ENCODE peak calls at places on chromosomes 16 and 17, in eight cellular contexts. Q is right lobe of liver, H is AG10803, F is GM13977, E is lung, V is GM12865, N is glutamatergic neuron, R is cardiac muscle cell. K is an unnamed sample.

GRCh38 chr16:84957792-84958191 is 53.5 kb downstream of the ZDHHC7 start:
- DNase-seq in Q (no peak), H (no peak), F (no peak), E (no peak), V (no peak), N (no peak), R (no peak), K (no peak)

GRCh38 chr17:47856830-47857229 is 5.9 kb upstream of the SP6 start:
- DNase-seq in Q (no peak), H (no peak), F (no peak), E (no peak), V (no peak), N (no peak), R (no peak), K (no peak)

GRCh38 chr16:9286930-9287329 is 195.5 kb downstream of the HAPSTR1 start:
- DNase-seq in Q (no peak), H (no peak), F (no peak), E (no peak), V (no peak), N (no peak), R (no peak), K (no peak)

GRCh38 chr16:46975165-46975564 is 1.7 kb upstream of the DNAJA2 start:
- DNase-seq in Q (no peak), H (no peak), F (no peak), E (no peak), V (no peak), N (no peak), R (no peak), K (peak)

GRCh38 chr16:698911-699671 is 6.5 kb downstream of the FBXL16 start:
- DNase-seq in Q (no peak), H (no peak), F (no peak), E (no peak), V (no peak), N (no peak), R (no peak), K (no peak)

GRCh38 chr17:68621065-68621464 is 19.9 kb upstream of the FAM20A start:
- DNase-seq in Q (no peak), H (peak), F (no peak), E (no peak), V (no peak), N (no peak), R (no peak), K (no peak)

GRCh38 chr16:88276591-88276990 is 106.2 kb upstream of the ZNF469 start:
- DNase-seq in Q (no peak), H (no peak), F (no peak), E (no peak), V (no peak), N (no peak), R (no peak), K (no peak)

GRCh38 chr16:85387171-85387507 is 226.0 kb upstream of the GSE1 start:
- DNase-seq in Q (no peak), H (no peak), F (no peak), E (no peak), V (no peak), N (no peak), R (no peak), K (no peak)

GRCh38 chr16:86044881-86045600 is 146.1 kb downstream of the IRF8 start:
- DNase-seq in Q (no peak), H (no peak), F (no peak), E (no peak), V (peak), N (no peak), R (no peak), K (no peak)

GRCh38 chr17:45813051-45813731 is 29.1 kb downstream of the CRHR1 start:
- DNase-seq in Q (no peak), H (no peak), F (no peak), E (no peak), V (no peak), N (peak), R (peak), K (no peak)

GRCh38 chr16:46947900-46948547 is 25.4 kb downstream of the DNAJA2 start:
- DNase-seq in Q (no peak), H (peak), F (peak), E (no peak), V (peak), N (no peak), R (peak), K (peak)

GRCh38 chr17:4026255-4026654 is 62.0 kb upstream of the ATP2A3 start:
- DNase-seq in Q (no peak), H (no peak), F (no peak), E (no peak), V (no peak), N (no peak), R (no peak), K (no peak)

GRCh38 chr16:15599303-15600070 is 43.5 kb downstream of the MARF1 start:
- DNase-seq in Q (no peak), H (no peak), F (no peak), E (no peak), V (no peak), N (no peak), R (no peak), K (no peak)

GRCh38 chr17:18219016-18219415 is 6.4 kb upstream of the LLGL1 start:
- DNase-seq in Q (no peak), H (peak), F (no peak), E (no peak), V (no peak), N (no peak), R (peak), K (no peak)

GRCh38 chr16:35208001-35208935 is 1748.9 kb downstream of the TP53TG3F start:
- DNase-seq in Q (no peak), H (no peak), F (no peak), E (no peak), V (no peak), N (no peak), R (no peak), K (no peak)

GRCh38 chr16:89619880-89620279 is 6.4 kb downstream of the DPEP1 start:
- DNase-seq in Q (no peak), H (peak), F (no peak), E (no peak), V (no peak), N (no peak), R (peak), K (no peak)

GRCh38 chr17:1865252-1866037 is 35.6 kb downstream of the RPA1 start:
- DNase-seq in Q (no peak), H (peak), F (peak), E (no peak), V (peak), N (peak), R (peak), K (no peak)

GRCh38 chr16:42069-42457 is 11.3 kb downstream of the POLR3K start:
- DNase-seq in Q (no peak), H (no peak), F (no peak), E (no peak), V (no peak), N (no peak), R (no peak), K (no peak)

GRCh38 chr16:11613381-11614303 is 26.9 kb upstream of the LITAF start:
- DNase-seq in Q (peak), H (no peak), F (no peak), E (peak), V (peak), N (no peak), R (no peak), K (peak)

GRCh38 chr16:88382491-88383400 is at the start of gene ZNF469:
- DNase-seq in Q (peak), H (peak), F (no peak), E (no peak), V (no peak), N (peak), R (peak), K (no peak)

GRCh38 chr17:40112718-40113109 is 9.1 kb upstream of the MSL1 start:
- DNase-seq in Q (no peak), H (no peak), F (no peak), E (no peak), V (no peak), N (no peak), R (no peak), K (no peak)

GRCh38 chr17:7204828-7205461 is 14.7 kb downstream of the DLG4 start:
- DNase-seq in Q (peak), H (peak), F (peak), E (peak), V (peak), N (peak), R (peak), K (peak)

GRCh38 chr17:43701318-43701743 is 39.6 kb upstream of the MEOX1 start:
- DNase-seq in Q (no peak), H (peak), F (peak), E (no peak), V (peak), N (no peak), R (peak), K (peak)

GRCh38 chr16:53065436-53066165 is 10.8 kb downstream of the CHD9 start:
- DNase-seq in Q (no peak), H (no peak), F (no peak), E (no peak), V (no peak), N (no peak), R (peak), K (no peak)

DNA sequence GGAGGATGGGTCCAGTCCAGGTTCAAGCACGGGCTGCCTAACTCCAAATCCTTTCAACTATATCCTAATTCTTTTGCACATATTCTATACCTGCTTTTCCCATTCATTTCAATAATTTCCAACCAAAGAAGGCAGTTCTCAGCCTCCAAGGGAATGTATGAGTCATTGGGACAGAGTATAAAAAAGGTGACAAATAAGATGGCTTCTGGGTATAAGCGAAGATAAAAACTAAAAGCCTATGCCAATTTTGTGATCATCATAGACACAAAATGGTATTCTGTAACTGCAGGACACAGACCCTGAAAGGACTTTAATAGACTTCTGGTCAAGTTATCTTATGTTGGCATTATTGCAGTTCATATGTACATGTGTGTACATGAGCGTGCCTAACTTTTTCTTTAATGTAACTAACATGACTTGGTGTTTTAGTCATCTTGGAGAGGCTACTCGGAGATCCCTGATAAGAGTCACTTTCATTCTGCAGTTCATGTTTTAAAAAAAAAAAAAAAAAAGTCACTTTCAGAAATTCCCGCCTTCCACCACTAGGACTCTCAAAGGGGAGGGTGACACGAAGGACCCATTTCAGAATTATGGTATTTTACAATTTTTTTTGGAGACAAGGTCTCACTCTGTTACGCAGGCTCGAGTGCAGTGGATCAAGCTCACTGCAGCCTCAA is 17.3 kb downstream of the COG1 start:
- DNase-seq in Q (no peak), H (no peak), F (no peak), E (no peak), V (no peak), N (no peak), R (no peak), K (no peak)
- TF ChIP-seq CTCF in Q (no peak), H (peak), F (no peak), E (no peak), V (peak), N (peak), R (peak), K (peak)

GRCh38 chr17:42577532-42578281 is at the start of gene PSMC3IP:
- DNase-seq in Q (peak), H (peak), F (peak), E (peak), V (peak), N (peak), R (peak), K (peak)
- TF ChIP-seq CTCF in Q (peak), H (peak), F (peak), E (no peak), V (peak), N (no peak), R (peak), K (peak)

GRCh38 chr17:28365487-28365886 is 488 bp upstream of the SEBOX start:
- DNase-seq in Q (no peak), H (no peak), F (no peak), E (no peak), V (no peak), N (no peak), R (no peak), K (no peak)

GRCh38 chr17:28364665-28365363 is at the start of gene SEBOX:
- DNase-seq in Q (peak), H (no peak), F (no peak), E (no peak), V (no peak), N (no peak), R (no peak), K (no peak)

GRCh38 chr17:28368306-28368831 is 1.7 kb downstream of the VTN start:
- DNase-seq in Q (peak), H (no peak), F (no peak), E (no peak), V (no peak), N (no peak), R (no peak), K (no peak)

GRCh38 chr17:28367641-28368305 is 2.3 kb downstream of the VTN start:
- DNase-seq in Q (no peak), H (no peak), F (no peak), E (no peak), V (no peak), N (no peak), R (no peak), K (no peak)

DNA sequence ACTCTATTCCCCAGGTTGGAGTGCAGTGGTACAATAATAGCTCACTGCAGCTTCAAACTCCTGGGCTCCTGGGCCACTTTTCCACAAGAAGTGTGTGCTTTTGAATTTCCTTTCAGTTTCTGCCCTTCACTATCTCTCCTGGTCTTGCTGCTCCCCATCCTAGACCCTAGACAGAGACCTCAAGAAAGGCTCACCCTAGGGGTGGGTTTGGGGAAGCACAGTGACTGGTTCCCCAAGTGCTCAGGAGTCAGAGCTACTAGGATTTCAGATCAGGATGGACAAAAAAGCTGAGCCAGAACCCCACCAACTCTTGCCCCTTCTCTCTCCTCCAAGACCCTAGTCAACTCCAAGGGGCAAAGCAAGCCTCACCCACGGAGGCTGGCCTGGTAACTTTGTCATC is 1.6 kb upstream of the SEBOX start:
- DNase-seq in Q (no peak), H (no peak), F (no peak), E (no peak), V (no peak), N (no peak), R (no peak), K (no peak)
- TF ChIP-seq CTCF in Q (no peak), H (no peak), F (peak), E (no peak), V (no peak), N (no peak), R (no peak), K (no peak)

GRCh38 chr16:70582280-70582978 is 58.8 kb downstream of the SF3B3 start:
- DNase-seq in Q (no peak), H (no peak), F (no peak), E (no peak), V (peak), N (no peak), R (no peak), K (no peak)
- TF ChIP-seq CTCF in Q (peak), H (peak), F (peak), E (no peak), V (peak), N (no peak), R (peak), K (peak)

GRCh38 chr16:30953511-30954124 is 3.9 kb upstream of the SETD1A start:
- DNase-seq in Q (peak), H (peak), F (no peak), E (peak), V (peak), N (peak), R (peak), K (peak)
- TF ChIP-seq CTCF in Q (peak), H (peak), F (peak), E (peak), V (peak), N (peak), R (peak), K (peak)

DNA sequence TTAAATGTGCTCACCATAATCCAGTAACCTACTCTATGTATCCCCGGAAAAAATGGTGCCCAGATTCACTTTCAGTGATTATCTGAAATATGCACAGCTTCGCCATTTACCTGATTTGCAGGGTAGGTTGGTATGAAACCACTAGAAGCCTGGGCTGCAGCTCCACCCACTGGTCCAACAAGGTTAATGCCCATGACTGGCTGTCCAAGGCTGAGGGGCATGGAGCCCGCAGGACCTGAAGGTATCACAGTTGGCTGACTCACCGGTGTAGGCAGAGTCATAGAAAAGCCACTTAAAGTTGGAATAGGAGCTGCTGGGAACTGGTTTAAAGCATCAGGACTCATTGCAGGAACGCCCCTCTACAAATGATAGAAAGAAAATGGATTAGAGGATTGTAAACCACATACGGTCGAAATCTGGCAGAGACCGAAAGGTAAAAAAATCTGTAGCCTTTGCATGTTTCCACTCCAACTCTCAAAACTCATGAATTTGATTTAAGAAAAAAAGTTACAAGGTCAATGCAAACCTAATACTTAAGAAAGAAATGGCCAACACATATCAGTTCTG is 38.6 kb downstream of the SYNRG start:
- DNase-seq in Q (peak), H (peak), F (peak), E (peak), V (peak), N (peak), R (peak), K (no peak)
- TF ChIP-seq CTCF in Q (peak), H (peak), F (peak), E (no peak), V (peak), N (peak), R (peak), K (peak)

GRCh38 chr17:15446036-15446435 is 21.4 kb downstream of the CDRT4 start:
- DNase-seq in Q (no peak), H (no peak), F (no peak), E (no peak), V (no peak), N (no peak), R (no peak), K (no peak)
- TF ChIP-seq CTCF in Q (no peak), H (no peak), F (no peak), E (no peak), V (no peak), N (no peak), R (peak), K (no peak)